ENCODE peak calls at places on chromosomes 13 and 19, in nine cellular contexts. E is SK-N-SH; V is NCI-H2227 treated with DMSO at 0.1 percent for 48 hours; I is stimulated activated CD8-positive, alpha-beta memory T cell treated with anti-CD3 and anti-CD28 coated beads, Interleukin-4, amount 100 ng/mL, for 1 hour; A is stimulated activated effector memory CD8-positive, alpha-beta T cell treated with anti-CD3 and anti-CD28 coated beads, Interleukin-12 subunit alpha, Interleukin-12 subunit beta, amount 100 ng/mL, for 72 hours; B is H54; T is T-helper 1 cell; K is T-helper 2 cell treated with Interferon-gamma antibody and Interleukin-4, amounts not matched to agents 5 μg/mL and 100 μg/mL, for 36 hours; P is astrocyte of the hippocampus. H is an unnamed sample.

GRCh38 chr19:30691767-30692516 is 319.8 kb downstream of the ZNF536 start:
- DNase-seq in P (no peak), E (peak; percentile 66), T (no peak), K (no peak), B (no peak), I (no peak), A (no peak), V (no peak), H (no peak)

GRCh38 chr13:19117913-19118739 is 63.5 kb downstream of the TUBA3C start:
- DNase-seq in P (no peak), E (peak; percentile 4), B (no peak), V (peak; percentile 53), I (no peak), K (no peak), T (no peak), A (no peak), H (no peak)

GRCh38 chr13:67772807-67773453 is 542.8 kb upstream of the PCDH9 start:
- DNase-seq in P (no peak), K (no peak), B (no peak), A (no peak), I (no peak), E (no peak), T (no peak), V (no peak), H (no peak)

GRCh38 chr13:105368781-105369180 is 1166.7 kb downstream of the EFNB2 start:
- DNase-seq in K (no peak), A (no peak), V (no peak), I (no peak), E (no peak), P (no peak), B (no peak), T (no peak), H (no peak)

GRCh38 chr13:34990399-34991224 is 48.5 kb downstream of the NBEA start:
- DNase-seq in A (no peak), P (no peak), K (no peak), V (no peak), E (no peak), T (no peak), B (no peak), I (no peak), H (no peak)

GRCh38 chr19:54473983-54474382 is 887 bp upstream of the CDC42EP5 start:
- DNase-seq in I (no peak), K (no peak), V (no peak), P (no peak), B (no peak), A (no peak), T (no peak), E (no peak), H (no peak)

GRCh38 chr13:48819889-48820288 is 155.8 kb upstream of the FNDC3A start:
- DNase-seq in V (no peak), T (no peak), A (no peak), P (no peak), I (no peak), E (no peak), K (no peak), B (no peak), H (no peak)

GRCh38 chr13:27371932-27372331 is 52.5 kb upstream of the GTF3A start:
- DNase-seq in E (no peak), K (no peak), B (no peak), T (no peak), V (no peak), A (no peak), I (no peak), P (no peak), H (peak; percentile 59)

GRCh38 chr19:44725251-44725650 is 23.3 kb upstream of the BCL3 start:
- DNase-seq in V (no peak), K (no peak), B (no peak), A (no peak), P (no peak), E (no peak), T (no peak), I (no peak), H (no peak)

GRCh38 chr13:76271728-76272232 is 614.4 kb downstream of the KCTD12 start:
- DNase-seq in P (no peak), T (no peak), V (no peak), B (no peak), E (no peak), I (no peak), A (no peak), K (no peak), H (no peak)

GRCh38 chr13:99018418-99019180 is 40.7 kb upstream of the DOCK9 start:
- DNase-seq in B (no peak), V (no peak), P (peak; percentile 58), E (no peak), T (no peak), K (no peak), I (no peak), A (peak; percentile 47), H (no peak)

GRCh38 chr13:31012285-31013024 is 80.0 kb downstream of the TEX26 start:
- DNase-seq in I (no peak), E (peak; percentile 70), A (no peak), V (no peak), K (no peak), B (no peak), T (no peak), P (peak; percentile 50), H (no peak)

GRCh38 chr19:6354098-6354674 is 7.1 kb upstream of the CLPP start:
- DNase-seq in A (no peak), K (no peak), E (no peak), P (peak; percentile 32), I (no peak), V (no peak), T (no peak), B (no peak), H (no peak)

GRCh38 chr13:27665333-27665732 is 43.6 kb downstream of the POLR1D start:
- DNase-seq in I (no peak), T (no peak), A (no peak), E (no peak), B (no peak), K (no peak), P (no peak), V (no peak), H (no peak)

GRCh38 chr13:83168575-83168974 is 713.7 kb downstream of the SLITRK1 start:
- DNase-seq in V (no peak), I (no peak), P (no peak), K (no peak), B (no peak), A (no peak), T (no peak), E (no peak), H (no peak)

GRCh38 chr19:2602391-2603181 is 99.9 kb downstream of the GNG7 start:
- DNase-seq in K (no peak), T (no peak), P (peak; percentile 97), V (peak; percentile 46), A (no peak), E (peak; percentile 87), I (no peak), B (peak; percentile 62), H (no peak)

GRCh38 chr13:75326173-75327131 is 155.5 kb downstream of the TBC1D4 start:
- DNase-seq in P (no peak), V (no peak), K (peak; percentile 74), B (no peak), I (no peak), E (peak; percentile 36), A (peak; percentile 70), T (peak; percentile 85), H (no peak)

GRCh38 chr19:12783226-12783848 is 7.9 kb upstream of the JUNB start:
- DNase-seq in E (no peak), I (no peak), A (peak; percentile 91), T (peak; percentile 82), K (peak; percentile 75), P (no peak), B (no peak), V (no peak), H (no peak)

GRCh38 chr13:75264611-75265010 is 217.4 kb downstream of the TBC1D4 start:
- DNase-seq in P (no peak), A (no peak), E (no peak), B (no peak), K (no peak), T (no peak), I (no peak), V (no peak), H (no peak)

GRCh38 chr13:80338781-80339577 is 1.9 kb downstream of the SPRY2 start:
- DNase-seq in T (no peak), K (peak; percentile 6), V (peak; percentile 11), E (peak; percentile 77), A (peak; percentile 50), I (no peak), P (peak; percentile 92), B (peak; percentile 57), H (peak; percentile 10)

GRCh38 chr13:114115796-114116195 is 16.6 kb downstream of the RASA3 start:
- DNase-seq in E (no peak), A (no peak), I (no peak), B (no peak), K (no peak), P (no peak), T (no peak), V (no peak), H (no peak)

GRCh38 chr19:38449518-38449917 is 16.0 kb downstream of the RYR1 start:
- DNase-seq in A (no peak), P (no peak), B (no peak), T (no peak), E (no peak), I (no peak), V (no peak), K (no peak), H (no peak)

GRCh38 chr13:50512602-50513527 is 330.6 kb downstream of the DLEU7 start:
- DNase-seq in T (peak; percentile 60), A (peak; percentile 70), E (no peak), K (peak; percentile 26), B (no peak), P (peak; percentile 72), I (peak; percentile 14), V (peak; percentile 34), H (no peak)

GRCh38 chr13:51178456-51179074 is 43.6 kb upstream of the FAM124A start:
- DNase-seq in B (no peak), V (no peak), K (no peak), I (no peak), A (no peak), T (no peak), E (no peak), P (no peak), H (no peak)

GRCh38 chr13:74015137-74015536 is 119.1 kb downstream of the KLF12 start:
- DNase-seq in T (no peak), V (no peak), E (no peak), P (no peak), B (no peak), I (no peak), A (no peak), K (no peak), H (no peak)

GRCh38 chr13:33610471-33611015 is 207.4 kb upstream of the RFC3 start:
- DNase-seq in K (peak; percentile 70), A (peak; percentile 72), P (no peak), V (no peak), E (no peak), B (no peak), I (no peak), T (peak; percentile 80), H (no peak)

GRCh38 chr19:19595171-19595701 is 23.3 kb downstream of the PBX4 start:
- DNase-seq in T (no peak), E (peak; percentile 72), K (peak; percentile 11), B (no peak), A (no peak), V (no peak), P (no peak), I (no peak), H (no peak)

GRCh38 chr19:12834976-12835757 is 788 bp upstream of the RTBDN start:
- DNase-seq in E (peak; percentile 85), P (peak; percentile 45), B (no peak), I (no peak), T (no peak), K (no peak), V (peak; percentile 41), A (peak; percentile 52), H (no peak)

GRCh38 chr13:26971990-26972888 is 199.4 kb downstream of the USP12 start:
- DNase-seq in B (no peak), E (no peak), A (peak; percentile 56), I (no peak), K (peak; percentile 20), T (peak; percentile 58), P (peak; percentile 23), V (peak; percentile 38), H (peak; percentile 81)

GRCh38 chr13:50463662-50464061 is 379.8 kb downstream of the DLEU7 start:
- DNase-seq in E (no peak), A (no peak), B (no peak), P (no peak), K (no peak), V (no peak), T (no peak), I (no peak), H (no peak)

GRCh38 chr19:5085566-5085965 is 116.7 kb downstream of the KDM4B start:
- DNase-seq in B (no peak), V (no peak), I (no peak), E (no peak), K (no peak), T (no peak), A (no peak), P (no peak), H (no peak)

H was measured in NCI-H345.